ENCODE peak calls at places on chromosomes 6 and 20, in four cellular contexts. One of them, this sample, is unnamed. For H3K4me1, the result is how much of the 10 kb centered on the place peaks cover.

GRCh38 chr6:52887912-52888535 is 21.5 kb downstream of the GSTA3 start:
- DNase-seq in aorta: no peak
- DNase-seq in A549: no peak
- DNase-seq in neuronal stem cell: no peak
- DNase-seq in this sample: no peak

GRCh38 chr20:8094845-8095244 is 37.2 kb upstream of the PLCB1 start:
- DNase-seq in aorta: no peak
- DNase-seq in A549: no peak
- DNase-seq in neuronal stem cell: no peak
- DNase-seq in this sample: no peak

GRCh38 chr6:27562027-27562410 is 89.1 kb upstream of the ZNF184 start:
- DNase-seq in aorta: no peak
- DNase-seq in A549: no peak
- DNase-seq in neuronal stem cell: no peak
- DNase-seq in this sample: no peak

GRCh38 chr6:20800229-20800628 is 266.0 kb downstream of the CDKAL1 start:
- DNase-seq in aorta: no peak
- DNase-seq in A549: no peak
- DNase-seq in neuronal stem cell: no peak
- DNase-seq in this sample: no peak

GRCh38 chr6:15148356-15149058 is 97.4 kb upstream of the JARID2 start:
- DNase-seq in aorta: no peak
- DNase-seq in A549: no peak
- DNase-seq in neuronal stem cell: no peak
- DNase-seq in this sample: no peak

GRCh38 chr6:14425805-14426204 is 308.2 kb downstream of the CD83 start:
- DNase-seq in aorta: no peak
- DNase-seq in A549: no peak
- DNase-seq in neuronal stem cell: no peak
- DNase-seq in this sample: no peak

GRCh38 chr20:46905364-46906125 is 10.9 kb downstream of the EYA2 start:
- DNase-seq in aorta: no peak
- DNase-seq in A549: no peak
- DNase-seq in neuronal stem cell: no peak
- DNase-seq in this sample: no peak

GRCh38 chr6:128599036-128599435 is 78.6 kb upstream of the PTPRK start:
- DNase-seq in aorta: no peak
- DNase-seq in A549: no peak
- DNase-seq in neuronal stem cell: no peak
- DNase-seq in this sample: peak

GRCh38 chr20:38256021-38256420 is 4.5 kb downstream of the KIAA1755 start:
- DNase-seq in aorta: no peak
- DNase-seq in A549: no peak
- DNase-seq in neuronal stem cell: no peak
- DNase-seq in this sample: no peak

GRCh38 chr20:33474097-33474846 is 15.6 kb upstream of the CBFA2T2 start:
- DNase-seq in aorta: no peak
- DNase-seq in A549: no peak
- DNase-seq in neuronal stem cell: no peak
- DNase-seq in this sample: no peak
- H3K4me1 ChIP-seq in aorta: under half
- H3K4me1 ChIP-seq in A549: under half
- H3K4me1 ChIP-seq in neuronal stem cell: under half
- H3K4me1 ChIP-seq in this sample: under half

GRCh38 chr6:56767892-56768531 is 125.3 kb upstream of the DST start:
- DNase-seq in aorta: no peak
- DNase-seq in A549: no peak
- DNase-seq in neuronal stem cell: no peak
- DNase-seq in this sample: no peak
- H3K4me1 ChIP-seq in aorta: under half
- H3K4me1 ChIP-seq in A549: half or more
- H3K4me1 ChIP-seq in neuronal stem cell: under half
- H3K4me1 ChIP-seq in this sample: under half

DNA sequence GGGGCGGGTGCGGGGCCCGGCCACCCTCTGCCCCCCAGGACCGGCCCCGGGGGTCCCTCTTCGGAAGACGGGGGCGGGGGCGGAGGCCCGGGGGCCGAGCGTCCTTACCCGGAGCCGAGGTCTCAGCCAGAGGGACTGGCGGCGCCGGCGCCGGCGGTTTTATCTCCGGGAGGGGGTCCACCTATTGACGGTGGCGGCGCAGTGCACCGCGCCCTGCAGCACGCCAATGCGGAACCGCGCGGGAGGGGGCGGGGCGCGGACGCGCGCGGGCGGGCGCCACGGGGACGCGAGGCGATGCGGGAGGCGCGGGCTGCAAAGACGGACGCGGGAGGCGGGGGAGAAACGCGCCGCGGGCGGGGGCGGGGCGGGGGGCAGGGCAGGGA is at the start of gene EEF1A2:
- DNase-seq in aorta: no peak
- DNase-seq in A549: peak
- DNase-seq in neuronal stem cell: no peak
- DNase-seq in this sample: peak
- H3K4me1 ChIP-seq in aorta: under half
- H3K4me1 ChIP-seq in A549: under half
- H3K4me1 ChIP-seq in neuronal stem cell: under half
- H3K4me1 ChIP-seq in this sample: under half

GRCh38 chr20:41138217-41138526 is 829 bp downstream of the PLCG1 start:
- DNase-seq in aorta: no peak
- DNase-seq in A549: no peak
- DNase-seq in neuronal stem cell: no peak
- DNase-seq in this sample: no peak
- H3K4me1 ChIP-seq in aorta: under half
- H3K4me1 ChIP-seq in A549: under half
- H3K4me1 ChIP-seq in neuronal stem cell: under half
- H3K4me1 ChIP-seq in this sample: under half

GRCh38 chr6:32175322-32175710 is 568 bp downstream of the AGPAT1 start:
- DNase-seq in aorta: peak
- DNase-seq in A549: no peak
- DNase-seq in neuronal stem cell: no peak
- DNase-seq in this sample: no peak
- H3K4me1 ChIP-seq in aorta: under half
- H3K4me1 ChIP-seq in A549: under half
- H3K4me1 ChIP-seq in neuronal stem cell: under half
- H3K4me1 ChIP-seq in this sample: under half

DNA sequence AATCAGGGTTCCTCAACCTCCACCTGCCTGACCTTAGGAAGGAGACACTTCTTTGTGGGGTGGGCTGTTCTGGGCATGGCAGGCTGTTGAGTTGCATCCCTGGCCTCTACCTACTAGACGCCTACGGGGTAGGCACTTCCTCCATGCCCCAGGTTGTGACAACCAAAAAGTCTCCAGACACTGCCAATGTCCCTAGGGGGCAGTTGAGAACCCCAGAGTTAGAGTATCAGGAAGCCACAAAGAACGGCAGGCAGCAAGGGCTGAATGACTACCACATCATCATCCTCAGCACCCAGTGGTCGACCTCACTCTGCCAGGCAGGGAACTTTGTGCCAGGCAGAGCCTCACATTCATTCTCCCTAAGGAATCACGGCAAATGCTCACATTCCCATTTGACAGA is 21.5 kb downstream of the PMEPA1 start:
- DNase-seq in aorta: no peak
- DNase-seq in A549: no peak
- DNase-seq in neuronal stem cell: no peak
- DNase-seq in this sample: no peak
- H3K4me1 ChIP-seq in aorta: under half
- H3K4me1 ChIP-seq in A549: half or more
- H3K4me1 ChIP-seq in neuronal stem cell: under half
- H3K4me1 ChIP-seq in this sample: under half

DNA sequence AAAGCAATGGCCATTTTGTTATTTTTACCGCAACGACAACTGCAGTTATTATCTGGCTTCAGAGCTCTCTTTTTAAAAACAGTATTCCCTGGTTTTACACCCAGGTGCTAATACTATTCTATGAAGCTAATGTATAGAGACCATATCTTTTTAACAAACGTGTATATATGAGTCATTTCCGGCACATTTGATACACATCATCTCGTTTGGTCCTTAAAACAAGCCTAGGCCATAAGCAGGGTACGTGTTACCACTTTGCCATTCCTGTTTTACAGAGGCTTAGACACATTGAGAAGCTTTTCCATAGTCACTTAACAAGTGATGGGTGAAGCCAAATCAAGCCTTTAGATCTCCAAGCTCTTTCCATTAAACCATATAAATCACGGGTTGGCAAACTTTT is 5.5 kb downstream of the TRAF3IP2 start:
- DNase-seq in aorta: no peak
- DNase-seq in A549: no peak
- DNase-seq in neuronal stem cell: no peak
- DNase-seq in this sample: no peak
- H3K4me1 ChIP-seq in aorta: under half
- H3K4me1 ChIP-seq in A549: under half
- H3K4me1 ChIP-seq in neuronal stem cell: under half
- H3K4me1 ChIP-seq in this sample: under half

DNA sequence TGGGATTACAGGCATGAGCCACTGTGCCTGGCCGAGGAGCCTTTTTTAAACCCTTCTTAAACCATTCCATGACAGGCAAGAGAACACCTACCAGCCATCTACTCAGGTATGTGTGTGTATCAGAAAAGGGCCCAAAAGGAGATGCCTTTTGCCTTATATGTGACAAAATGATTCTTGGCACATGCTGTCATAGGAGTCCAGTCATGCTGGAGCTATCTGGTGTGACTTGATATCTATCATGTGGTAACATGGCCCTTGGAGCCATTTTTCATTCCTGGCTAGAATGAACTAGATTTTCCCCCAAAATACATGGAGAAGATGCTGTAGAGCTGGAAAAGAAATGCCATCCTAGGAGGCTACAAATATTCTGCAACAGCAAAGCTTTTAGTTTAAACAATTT is 129.1 kb downstream of the DST start:
- DNase-seq in aorta: no peak
- DNase-seq in A549: no peak
- DNase-seq in neuronal stem cell: no peak
- DNase-seq in this sample: no peak
- H3K4me1 ChIP-seq in aorta: under half
- H3K4me1 ChIP-seq in A549: under half
- H3K4me1 ChIP-seq in neuronal stem cell: under half
- H3K4me1 ChIP-seq in this sample: under half

DNA sequence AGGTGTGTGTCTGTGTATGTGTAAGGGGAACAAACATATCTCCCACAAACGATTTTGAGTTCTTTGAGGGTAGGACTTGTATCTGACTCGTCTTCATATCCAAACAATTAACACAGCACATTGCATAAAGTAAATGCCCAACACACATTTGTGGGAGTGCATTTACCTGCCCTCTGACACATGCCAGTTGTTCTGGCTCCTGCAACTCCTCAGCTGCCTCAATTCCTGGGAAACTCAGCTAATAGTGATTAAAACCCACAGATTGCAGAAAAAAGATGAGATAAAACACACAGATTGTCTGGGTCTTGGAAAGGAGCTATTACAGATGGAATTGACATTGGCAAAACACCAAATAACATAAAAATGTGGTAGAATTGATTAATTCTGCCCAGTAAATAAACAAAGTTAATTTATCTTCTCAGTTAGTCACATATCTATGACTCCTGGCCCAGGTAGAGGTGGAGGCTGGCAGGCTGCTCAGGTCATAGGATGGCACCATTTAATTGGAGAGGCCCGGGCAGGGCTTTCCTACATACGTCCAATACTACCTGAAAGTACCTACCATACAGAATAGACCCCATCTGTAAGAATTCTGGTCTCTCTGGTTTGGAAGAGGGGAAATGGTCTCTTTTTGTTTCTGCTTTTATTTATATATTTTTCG is 71.5 kb upstream of the IFNGR1 start:
- DNase-seq in aorta: no peak
- DNase-seq in A549: no peak
- DNase-seq in neuronal stem cell: no peak
- DNase-seq in this sample: no peak
- H3K4me1 ChIP-seq in aorta: under half
- H3K4me1 ChIP-seq in A549: under half
- H3K4me1 ChIP-seq in neuronal stem cell: under half
- H3K4me1 ChIP-seq in this sample: under half

This sample was measured in HAP-1.